ENCODE peak calls at places on chromosomes 7 and 10, in seven cellular contexts. L is neural progenitor cell, Y is hepatocyte, U is MM.1S, I is GM23338, F is HCT116, M is OCI-LY7. D is an unnamed sample.

GRCh38 chr10:95303950-95304349 is 13.1 kb upstream of the PDLIM1 start:
- DNase-seq in Y (no peak), L (no peak), U (no peak), F (no peak), M (no peak), I (no peak), D (no peak)

GRCh38 chr7:51240868-51241267 is 75.7 kb downstream of the COBL start:
- DNase-seq in Y (no peak), U (no peak), F (no peak), I (no peak), M (no peak), L (no peak), D (no peak)

GRCh38 chr10:132841254-132841975 is 55.5 kb upstream of the NKX6-2 start:
- DNase-seq in M (no peak), U (no peak), Y (no peak), L (no peak), I (no peak), F (no peak), D (no peak)

GRCh38 chr10:133241501-133242205 is 4.0 kb downstream of the VENTX start:
- DNase-seq in U (peak), M (no peak), Y (no peak), I (no peak), L (no peak), F (no peak), D (no peak)

GRCh38 chr7:122532406-122533269 is 166.3 kb downstream of the RNF133 start:
- DNase-seq in M (no peak), Y (no peak), F (peak), U (peak), L (peak), I (peak), D (peak)

GRCh38 chr7:42338231-42339222 is 101.5 kb upstream of the GLI3 start:
- DNase-seq in U (peak), M (no peak), I (peak), L (no peak), F (no peak), Y (no peak), D (peak)

GRCh38 chr7:86629-87028 is 105.7 kb upstream of the FAM20C start:
- DNase-seq in Y (peak), F (no peak), U (no peak), L (peak), M (no peak), I (no peak), D (no peak)

GRCh38 chr10:124097883-124098282 is 4.5 kb upstream of the CHST15 start:
- DNase-seq in F (no peak), I (no peak), M (no peak), L (no peak), Y (no peak), U (no peak), D (no peak)

GRCh38 chr7:80095545-80095944 is 39.1 kb upstream of the GNAI1 start:
- DNase-seq in U (peak), I (peak), M (no peak), L (no peak), Y (no peak), F (no peak), D (peak)

GRCh38 chr7:108149908-108150307 is 19.7 kb upstream of the LAMB4 start:
- DNase-seq in U (no peak), M (no peak), L (no peak), F (no peak), I (no peak), Y (no peak), D (no peak)

GRCh38 chr7:111459757-111460280 is 102.5 kb downstream of the IMMP2L start:
- DNase-seq in I (no peak), F (no peak), Y (no peak), L (no peak), M (no peak), U (no peak), D (no peak)

GRCh38 chr7:2208712-2209111 is 24.0 kb downstream of the MAD1L1 start:
- DNase-seq in M (no peak), Y (no peak), I (no peak), U (no peak), F (no peak), L (no peak), D (no peak)

GRCh38 chr7:381211-382117 is 91.5 kb downstream of the FOXL3 start:
- DNase-seq in Y (no peak), I (no peak), L (no peak), F (no peak), U (no peak), M (no peak), D (no peak)

GRCh38 chr10:95193856-95194431 is at the start of gene ACSM6:
- DNase-seq in I (no peak), U (no peak), M (no peak), Y (no peak), L (no peak), F (no peak), D (no peak)

GRCh38 chr7:71402684-71403083 is 270.7 kb downstream of the GALNT17 start:
- DNase-seq in M (no peak), L (no peak), F (no peak), Y (no peak), U (no peak), I (no peak), D (no peak)

GRCh38 chr10:47396311-47396717 is 12.2 kb upstream of the ZNF488 start:
- DNase-seq in M (no peak), I (no peak), U (no peak), L (no peak), Y (no peak), F (no peak), D (peak)

GRCh38 chr10:102620615-102621417 is 23.5 kb upstream of the TRIM8 start:
- DNase-seq in M (no peak), Y (peak), I (no peak), L (no peak), F (no peak), U (no peak), D (no peak)

GRCh38 chr10:63157845-63158624 is 24.9 kb downstream of the NRBF2 start:
- DNase-seq in M (peak), I (peak), U (peak), L (peak), F (peak), Y (peak), D (peak)

GRCh38 chr10:45377321-45377720 is 3.3 kb downstream of the ALOX5 start:
- DNase-seq in L (no peak), M (no peak), U (no peak), F (no peak), I (no peak), Y (no peak), D (no peak)
- H3K27ac ChIP-seq in L (no peak), M (no peak), U (no peak), F (no peak), I (no peak), Y (no peak), D (no peak)

DNA sequence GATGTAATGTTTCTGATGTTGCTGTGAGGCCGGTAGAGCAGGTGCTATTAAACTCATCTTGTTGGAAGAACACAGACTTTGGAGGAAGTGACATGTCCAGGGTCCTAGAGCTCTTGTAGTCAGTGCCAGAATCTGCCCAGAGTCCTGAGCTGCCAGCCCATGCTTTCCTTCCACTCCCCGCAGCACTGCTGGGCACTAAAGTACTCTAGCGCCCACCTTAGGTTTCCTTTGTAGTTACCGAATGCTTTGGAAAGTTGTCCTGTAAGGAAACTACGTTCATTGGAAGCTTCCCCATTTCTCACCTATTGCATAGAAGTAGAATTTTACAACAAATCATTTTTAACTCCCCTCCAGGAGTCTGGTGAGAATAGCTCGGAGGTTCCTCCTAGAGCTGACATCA is 11.0 kb downstream of the ZNF862 start:
- DNase-seq in L (peak), M (no peak), F (no peak), I (peak), U (no peak), Y (no peak), D (no peak)
- TF ChIP-seq CTCF in L (peak), M (no peak), F (peak), I (peak), U (no peak), Y (no peak), D (peak)

DNA sequence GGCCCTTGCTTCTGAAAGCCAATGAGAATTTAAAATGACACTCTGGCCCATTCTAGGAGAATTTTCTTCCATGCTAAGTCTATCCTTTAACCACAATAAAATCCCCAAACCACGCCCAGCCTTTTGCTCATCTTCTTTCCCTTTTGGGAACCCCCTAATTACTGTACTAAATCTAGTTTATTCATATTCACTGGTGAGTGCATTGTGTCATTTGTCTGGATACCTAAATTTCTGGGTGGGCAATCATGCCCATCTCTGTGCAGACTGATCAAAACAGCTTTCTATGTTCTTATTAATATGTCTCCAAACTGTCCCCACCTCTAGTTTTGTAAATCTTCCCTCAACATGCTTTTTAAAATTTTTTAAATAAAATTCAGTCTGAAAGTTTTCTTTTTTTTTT is 11.7 kb upstream of the CDK14 start:
- DNase-seq in L (no peak), F (no peak), Y (no peak), U (no peak), M (no peak), I (no peak), D (no peak)
- TF ChIP-seq EZH2phosphoT487 in L (no peak), F (no peak), Y (no peak), U (no peak), M (no peak), I (no peak), D (no peak)

DNA sequence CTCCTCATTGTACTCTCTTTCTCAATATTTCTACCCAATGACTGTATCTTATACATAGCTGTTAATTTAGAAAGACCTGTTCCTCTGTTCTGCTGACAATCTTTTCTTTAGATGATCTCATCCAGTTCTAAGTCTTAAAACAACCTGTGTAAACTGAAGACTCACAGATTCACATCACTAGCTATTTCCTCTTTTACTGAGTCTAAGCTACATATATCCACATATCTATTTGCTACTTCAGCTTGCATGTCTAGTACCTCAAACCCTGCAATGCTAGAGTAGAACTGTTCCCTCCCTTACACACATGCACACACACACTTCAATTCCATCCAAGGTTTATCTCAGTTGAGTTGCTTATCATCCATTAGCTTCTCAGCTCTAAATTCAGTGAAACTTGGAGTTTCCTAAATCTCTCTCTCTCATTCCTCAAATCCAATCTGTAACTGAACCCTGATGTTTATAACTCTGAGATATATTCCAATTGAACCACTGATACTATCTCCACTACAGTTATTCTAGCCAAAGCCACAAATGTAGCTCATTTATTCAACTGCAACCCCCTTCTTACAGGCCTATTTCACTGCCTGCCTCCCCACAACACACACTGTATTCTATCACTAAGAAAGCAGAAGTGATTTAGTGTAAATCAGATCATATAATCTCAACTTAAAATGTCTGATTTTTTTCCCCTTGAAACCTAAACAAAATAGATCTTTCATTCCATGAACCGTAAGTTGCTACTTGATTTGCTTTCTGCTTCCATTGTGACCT is 1036.8 kb upstream of the POT1 start:
- DNase-seq in F (no peak), I (no peak), M (no peak), Y (no peak), U (peak), L (no peak), D (no peak)
- H3K27ac ChIP-seq in F (no peak), I (no peak), M (no peak), Y (no peak), U (peak), L (no peak), D (no peak)

GRCh38 chr7:146090023-146090645 is 26.5 kb upstream of the CNTNAP2 start:
- DNase-seq in I (peak), F (peak), U (peak), Y (peak), L (peak), M (peak), D (peak)
- TF ChIP-seq CTCF in I (peak), F (peak), U (peak), Y (peak), L (peak), M (peak), D (peak)

GRCh38 chr7:38368191-38368605 is 94.8 kb upstream of the TARP start:
- DNase-seq in F (peak), Y (peak), U (peak), M (peak), I (peak), L (peak), D (peak)

GRCh38 chr7:38369816-38370493 is 96.5 kb upstream of the TARP start:
- DNase-seq in F (peak), U (peak), M (peak), Y (peak), I (peak), L (peak), D (peak)

GRCh38 chr7:38373155-38373554 is 99.7 kb upstream of the TARP start:
- DNase-seq in F (no peak), Y (no peak), L (no peak), M (no peak), I (no peak), U (no peak), D (no peak)

DNA sequence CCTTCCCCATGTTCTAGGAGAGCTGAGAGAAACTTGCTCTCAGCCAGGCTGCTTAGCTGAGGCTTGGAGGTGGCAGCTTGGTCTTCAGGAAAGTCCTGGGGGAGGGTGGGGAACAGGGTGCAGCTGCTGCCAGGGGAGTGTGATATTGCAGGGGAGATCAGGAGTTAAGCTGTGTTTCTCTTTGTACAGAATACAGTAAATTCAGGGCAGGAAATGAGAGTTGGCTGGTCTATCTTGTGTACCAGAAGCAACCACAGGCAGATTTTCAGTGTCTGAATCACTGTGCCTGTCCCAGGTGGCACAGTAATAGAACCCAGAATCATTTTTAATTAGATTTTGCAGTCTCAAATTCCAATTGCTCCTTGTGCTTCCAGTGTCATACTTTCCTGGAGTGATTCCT is 93.9 kb upstream of the TARP start:
- DNase-seq in F (no peak), Y (no peak), U (peak), L (no peak), M (peak), I (no peak), D (no peak)
- TF ChIP-seq EZH2phosphoT487 in F (no peak), Y (no peak), U (no peak), L (no peak), M (no peak), I (no peak), D (no peak)